ENCODE peak calls at places on chromosomes 6 and 20, in nine cellular contexts. W is IMR-90; K is effector CD4-positive, alpha-beta T cell; J is substantia nigra; I is cardiac fibroblast; P is T1000; N is amniotic stem cell; G is bronchial epithelial cell; A is H7. S is an unnamed sample.

GRCh38 chr6:107730106-107730505 is 94.0 kb downstream of the SCML4 start:
- DNase-seq in W (no peak), K (no peak), J (no peak), I (no peak), P (no peak), N (no peak), G (no peak), A (no peak), S (no peak)

GRCh38 chr6:87095056-87095527 is at the start of gene CGA:
- DNase-seq in W (no peak), K (no peak), J (no peak), I (no peak), P (no peak), N (no peak), G (no peak), A (no peak), S (peak; percentile 13)

GRCh38 chr6:83199865-83200230 is 6.7 kb downstream of the RWDD2A start:
- DNase-seq in W (peak; percentile 92), K (no peak), J (no peak), I (peak; percentile 92), P (peak; percentile 31), N (peak; percentile 63), G (peak; percentile 95), A (no peak), S (no peak)

GRCh38 chr6:79670789-79671188 is 39.7 kb downstream of the SH3BGRL2 start:
- DNase-seq in W (no peak), K (no peak), J (no peak), I (no peak), P (no peak), N (no peak), G (peak; percentile 29), A (no peak), S (no peak)

GRCh38 chr20:48131581-48131980 is 346.3 kb upstream of the SULF2 start:
- DNase-seq in W (no peak), K (no peak), J (no peak), I (no peak), P (no peak), N (no peak), G (no peak), A (no peak), S (no peak)

GRCh38 chr6:163814494-163815364 is 400.2 kb downstream of the QKI start:
- DNase-seq in W (peak; percentile 88), K (no peak), J (no peak), I (peak; percentile 51), P (peak; percentile 79), N (peak; percentile 67), G (no peak), A (no peak), S (no peak)

GRCh38 chr20:34022154-34022842 is 28.6 kb downstream of the RALY start:
- DNase-seq in W (no peak), K (no peak), J (no peak), I (peak; percentile 21), P (no peak), N (no peak), G (peak; percentile 26), A (peak; percentile 75), S (no peak)

GRCh38 chr20:32511358-32512046 is 73.6 kb downstream of the NOL4L start:
- DNase-seq in W (no peak), K (no peak), J (no peak), I (no peak), P (no peak), N (no peak), G (no peak), A (no peak), S (no peak)

GRCh38 chr6:149383371-149383770 is 16.7 kb upstream of the SUMO4 start:
- DNase-seq in W (no peak), K (no peak), J (no peak), I (no peak), P (no peak), N (no peak), G (no peak), A (no peak), S (no peak)

GRCh38 chr6:46175446-46175845 is 4.7 kb upstream of the ENPP5 start:
- DNase-seq in W (no peak), K (no peak), J (no peak), I (no peak), P (no peak), N (no peak), G (no peak), A (no peak), S (no peak)

GRCh38 chr6:128068110-128068460 is 167.2 kb upstream of the THEMIS start:
- DNase-seq in W (no peak), K (no peak), J (no peak), I (peak; percentile 3), P (no peak), N (no peak), G (no peak), A (no peak), S (no peak)

GRCh38 chr6:16947461-16948159 is 154.2 kb upstream of the STMND1 start:
- DNase-seq in W (peak; percentile 98), K (no peak), J (no peak), I (peak; percentile 66), P (peak; percentile 51), N (peak; percentile 81), G (peak; percentile 82), A (no peak), S (peak; percentile 55)

GRCh38 chr6:139029470-139030210 is 1.1 kb downstream of the ABRACL start:
- DNase-seq in W (peak; percentile 59), K (no peak), J (no peak), I (peak; percentile 63), P (no peak), N (peak; percentile 28), G (no peak), A (peak; percentile 78), S (peak; percentile 62)

GRCh38 chr20:35773154-35773751 is 1.4 kb downstream of the PHF20 start:
- DNase-seq in W (peak; percentile 24), K (peak; percentile 16), J (peak; percentile 12), I (peak; percentile 54), P (no peak), N (no peak), G (peak; percentile 30), A (peak; percentile 32), S (peak; percentile 67)

GRCh38 chr6:131909408-131910218 is 41.6 kb downstream of the CCN2 start:
- DNase-seq in W (peak; percentile 72), K (peak; percentile 63), J (peak; percentile 69), I (peak; percentile 84), P (peak; percentile 28), N (no peak), G (peak; percentile 60), A (peak; percentile 32), S (peak; percentile 51)

GRCh38 chr20:60584221-60584620 is 626.0 kb downstream of the CDH26 start:
- DNase-seq in W (no peak), K (no peak), J (no peak), I (no peak), P (no peak), N (no peak), G (peak; percentile 41), A (no peak), S (no peak)

GRCh38 chr20:41617059-41617921 is 887 bp downstream of the CHD6 start:
- DNase-seq in W (peak; percentile 32), K (peak; percentile 43), J (no peak), I (peak; percentile 50), P (no peak), N (no peak), G (peak; percentile 36), A (no peak), S (peak; percentile 21)

GRCh38 chr6:86107985-86108384 is 465.3 kb upstream of the SYNCRIP start:
- DNase-seq in W (no peak), K (no peak), J (no peak), I (no peak), P (no peak), N (no peak), G (no peak), A (no peak), S (no peak)

GRCh38 chr20:29497261-29497671 is 1760.2 kb upstream of the DEFB115 start:
- DNase-seq in W (no peak), K (no peak), J (no peak), I (peak; percentile 76), P (peak; percentile 15), N (no peak), G (peak; percentile 3), A (peak; percentile 7), S (peak; percentile 86)

GRCh38 chr6:35014341-35014740 is 125.3 kb downstream of the ANKS1A start:
- DNase-seq in W (no peak), K (no peak), J (peak; percentile 86), I (no peak), P (no peak), N (no peak), G (no peak), A (no peak), S (no peak)

GRCh38 chr6:5423251-5423650 is 161.9 kb downstream of the FARS2 start:
- DNase-seq in W (no peak), K (no peak), J (no peak), I (no peak), P (no peak), N (no peak), G (no peak), A (no peak), S (no peak)

GRCh38 chr20:36218380-36219064 is 17.8 kb upstream of the AAR2 start:
- DNase-seq in W (no peak), K (no peak), J (no peak), I (no peak), P (no peak), N (no peak), G (no peak), A (no peak), S (no peak)

GRCh38 chr20:16486532-16486931 is 86.7 kb downstream of the KIF16B start:
- DNase-seq in W (no peak), K (no peak), J (no peak), I (no peak), P (no peak), N (no peak), G (no peak), A (no peak), S (no peak)

GRCh38 chr20:7094438-7094997 is 327.0 kb downstream of the BMP2 start:
- DNase-seq in W (peak; percentile 0), K (no peak), J (peak; percentile 17), I (peak; percentile 46), P (no peak), N (no peak), G (peak; percentile 65), A (peak; percentile 20), S (peak; percentile 35)

GRCh38 chr6:152874846-152875568 is 107.8 kb downstream of the FBXO5 start:
- DNase-seq in W (no peak), K (no peak), J (no peak), I (no peak), P (no peak), N (no peak), G (no peak), A (peak; percentile 10), S (no peak)

GRCh38 chr20:50932016-50932338 is 740 bp upstream of the ADNP start:
- DNase-seq in W (no peak), K (no peak), J (no peak), I (no peak), P (no peak), N (no peak), G (no peak), A (no peak), S (no peak)

GRCh38 chr20:6140947-6141346 is 18.1 kb upstream of the FERMT1 start:
- DNase-seq in W (no peak), K (no peak), J (no peak), I (peak; percentile 23), P (peak; percentile 3), N (no peak), G (no peak), A (peak; percentile 47), S (peak; percentile 20)

GRCh38 chr20:31674895-31675827 is 37.4 kb downstream of the COX4I2 start:
- DNase-seq in W (peak; percentile 64), K (peak; percentile 48), J (peak; percentile 56), I (peak; percentile 92), P (no peak), N (no peak), G (peak; percentile 82), A (no peak), S (no peak)

GRCh38 chr20:33664762-33665144 is 2.0 kb upstream of the ACTL10 start:
- DNase-seq in W (no peak), K (no peak), J (no peak), I (no peak), P (no peak), N (no peak), G (no peak), A (peak; percentile 44), S (no peak)

GRCh38 chr20:44264287-44264686 is 17.2 kb downstream of the GDAP1L1 start:
- DNase-seq in W (no peak), K (no peak), J (no peak), I (peak; percentile 6), P (no peak), N (no peak), G (no peak), A (peak; percentile 57), S (peak; percentile 39)

S was measured in ELF-1.